ENCODE peak calls at places on chromosomes 2 and 18, in six cellular contexts. One of them, this sample, is unnamed.

GRCh38 chr2:165897074-165897683 is 56.4 kb downstream of the TTC21B start:
- DNase-seq in cardiac muscle cell: no peak
- DNase-seq in NCI-H1048: no peak
- DNase-seq in activated CD8-positive, alpha-beta memory T cell treated with anti-CD3 and anti-CD28 coated beads, Interleukin-2, amount 10 ng/mL, durations not matched to agents 7 days and 5 days: no peak
- DNase-seq in dermis blood vessel endothelial cell: no peak
- DNase-seq in ovary: no peak
- DNase-seq in this sample: no peak

GRCh38 chr18:57447154-57447621 is 12.0 kb downstream of the ONECUT2 start:
- DNase-seq in cardiac muscle cell: peak
- DNase-seq in NCI-H1048: no peak
- DNase-seq in activated CD8-positive, alpha-beta memory T cell treated with anti-CD3 and anti-CD28 coated beads, Interleukin-2, amount 10 ng/mL, durations not matched to agents 7 days and 5 days: peak
- DNase-seq in dermis blood vessel endothelial cell: peak
- DNase-seq in ovary: no peak
- DNase-seq in this sample: no peak

GRCh38 chr2:220499281-220499680 is 871.9 kb downstream of the SLC4A3 start:
- DNase-seq in cardiac muscle cell: peak
- DNase-seq in NCI-H1048: no peak
- DNase-seq in activated CD8-positive, alpha-beta memory T cell treated with anti-CD3 and anti-CD28 coated beads, Interleukin-2, amount 10 ng/mL, durations not matched to agents 7 days and 5 days: no peak
- DNase-seq in dermis blood vessel endothelial cell: no peak
- DNase-seq in ovary: peak
- DNase-seq in this sample: no peak

GRCh38 chr2:182918961-182919360 is 52.5 kb upstream of the FRZB start:
- DNase-seq in cardiac muscle cell: no peak
- DNase-seq in NCI-H1048: no peak
- DNase-seq in activated CD8-positive, alpha-beta memory T cell treated with anti-CD3 and anti-CD28 coated beads, Interleukin-2, amount 10 ng/mL, durations not matched to agents 7 days and 5 days: no peak
- DNase-seq in dermis blood vessel endothelial cell: no peak
- DNase-seq in ovary: no peak
- DNase-seq in this sample: no peak

GRCh38 chr2:120958623-120959366 is 223.1 kb downstream of the GLI2 start:
- DNase-seq in cardiac muscle cell: no peak
- DNase-seq in NCI-H1048: no peak
- DNase-seq in activated CD8-positive, alpha-beta memory T cell treated with anti-CD3 and anti-CD28 coated beads, Interleukin-2, amount 10 ng/mL, durations not matched to agents 7 days and 5 days: no peak
- DNase-seq in dermis blood vessel endothelial cell: peak
- DNase-seq in ovary: no peak
- DNase-seq in this sample: no peak

GRCh38 chr2:47373747-47374146 is 29.2 kb upstream of the MSH2 start:
- DNase-seq in cardiac muscle cell: peak
- DNase-seq in NCI-H1048: no peak
- DNase-seq in activated CD8-positive, alpha-beta memory T cell treated with anti-CD3 and anti-CD28 coated beads, Interleukin-2, amount 10 ng/mL, durations not matched to agents 7 days and 5 days: no peak
- DNase-seq in dermis blood vessel endothelial cell: no peak
- DNase-seq in ovary: no peak
- DNase-seq in this sample: peak

GRCh38 chr2:73172963-73173362 is 29.4 kb upstream of the NOTO start:
- DNase-seq in cardiac muscle cell: no peak
- DNase-seq in NCI-H1048: no peak
- DNase-seq in activated CD8-positive, alpha-beta memory T cell treated with anti-CD3 and anti-CD28 coated beads, Interleukin-2, amount 10 ng/mL, durations not matched to agents 7 days and 5 days: no peak
- DNase-seq in dermis blood vessel endothelial cell: no peak
- DNase-seq in ovary: no peak
- DNase-seq in this sample: no peak

GRCh38 chr2:158181171-158181570 is 79.5 kb downstream of the UPP2 start:
- DNase-seq in cardiac muscle cell: no peak
- DNase-seq in NCI-H1048: no peak
- DNase-seq in activated CD8-positive, alpha-beta memory T cell treated with anti-CD3 and anti-CD28 coated beads, Interleukin-2, amount 10 ng/mL, durations not matched to agents 7 days and 5 days: no peak
- DNase-seq in dermis blood vessel endothelial cell: no peak
- DNase-seq in ovary: no peak
- DNase-seq in this sample: no peak

GRCh38 chr2:122412360-122412759 is 656.9 kb downstream of the TSN start:
- DNase-seq in cardiac muscle cell: no peak
- DNase-seq in NCI-H1048: no peak
- DNase-seq in activated CD8-positive, alpha-beta memory T cell treated with anti-CD3 and anti-CD28 coated beads, Interleukin-2, amount 10 ng/mL, durations not matched to agents 7 days and 5 days: no peak
- DNase-seq in dermis blood vessel endothelial cell: no peak
- DNase-seq in ovary: no peak
- DNase-seq in this sample: peak

GRCh38 chr2:220224711-220225519 is 597.5 kb downstream of the SLC4A3 start:
- DNase-seq in cardiac muscle cell: no peak
- DNase-seq in NCI-H1048: no peak
- DNase-seq in activated CD8-positive, alpha-beta memory T cell treated with anti-CD3 and anti-CD28 coated beads, Interleukin-2, amount 10 ng/mL, durations not matched to agents 7 days and 5 days: no peak
- DNase-seq in dermis blood vessel endothelial cell: no peak
- DNase-seq in ovary: no peak
- DNase-seq in this sample: no peak

GRCh38 chr18:61694236-61694635 is 198.6 kb downstream of the RNF152 start:
- DNase-seq in cardiac muscle cell: no peak
- DNase-seq in NCI-H1048: no peak
- DNase-seq in activated CD8-positive, alpha-beta memory T cell treated with anti-CD3 and anti-CD28 coated beads, Interleukin-2, amount 10 ng/mL, durations not matched to agents 7 days and 5 days: no peak
- DNase-seq in dermis blood vessel endothelial cell: peak
- DNase-seq in ovary: no peak
- DNase-seq in this sample: no peak

This sample was measured in cerebellar cortex.